ENCODE peak calls at places on chromosomes 4 and X, in nine cellular contexts. P is heart left ventricle, H is foreskin fibroblast, E is OCI-LY7, U is astrocyte of the spinal cord, W is GM12864, D is thyroid gland, O is Peyer's patch, Y is upper lobe of right lung. A is an unnamed sample.

GRCh38 chr4:138259296-138259695 is 17.1 kb upstream of the SLC7A11 start:
- DNase-seq in H (no peak), U (no peak), P (no peak), W (no peak), D (no peak), E (no peak), Y (no peak), O (no peak), A (no peak)

GRCh38 chrX:68841251-68842049 is 12.6 kb downstream of the EFNB1 start:
- DNase-seq in E (no peak), H (no peak), Y (no peak), O (no peak), D (peak; percentile 83), W (no peak), U (no peak), P (no peak), A (no peak)

GRCh38 chr4:122742933-122743829 is 10.7 kb downstream of the BBS12 start:
- DNase-seq in O (no peak), W (no peak), E (no peak), D (no peak), H (no peak), P (no peak), Y (no peak), U (no peak), A (no peak)

GRCh38 chrX:117985241-117985640 is 131.4 kb downstream of the KLHL13 start:
- DNase-seq in U (no peak), W (no peak), P (no peak), D (no peak), H (no peak), Y (no peak), E (no peak), O (no peak), A (no peak)

GRCh38 chrX:48569958-48570357 is 4.3 kb upstream of the RBM3 start:
- DNase-seq in Y (no peak), E (no peak), D (no peak), O (no peak), W (peak; percentile 55), H (peak; percentile 60), U (peak; percentile 35), P (no peak), A (no peak)

GRCh38 chr4:173899813-173900212 is 369.8 kb upstream of the HAND2 start:
- DNase-seq in Y (no peak), W (no peak), O (no peak), P (no peak), H (no peak), E (no peak), D (no peak), U (no peak), A (no peak)

GRCh38 chr4:15718959-15719358 is 16.1 kb downstream of the BST1 start:
- DNase-seq in W (no peak), U (no peak), O (no peak), E (no peak), Y (no peak), D (no peak), H (no peak), P (no peak), A (no peak)

GRCh38 chr4:105805501-105806120 is 89.7 kb upstream of the NPNT start:
- DNase-seq in D (no peak), Y (no peak), U (no peak), E (no peak), O (no peak), P (no peak), H (no peak), W (no peak), A (no peak)

GRCh38 chr4:83356899-83357661 is 22.4 kb upstream of the HPSE start:
- DNase-seq in D (peak; percentile 17), O (no peak), E (no peak), H (peak; percentile 80), P (no peak), U (peak; percentile 94), W (no peak), Y (no peak), A (peak; percentile 90)

GRCh38 chr4:53935780-53936179 is 128.6 kb downstream of the CHIC2 start:
- DNase-seq in E (no peak), O (no peak), P (no peak), U (peak; percentile 33), H (peak; percentile 54), D (no peak), W (no peak), Y (no peak), A (no peak)

GRCh38 chrX:130330706-130331105 is 9.0 kb upstream of the SLC25A14 start:
- DNase-seq in D (peak; percentile 47), P (peak; percentile 7), U (peak; percentile 48), E (peak; percentile 69), O (no peak), W (no peak), H (peak; percentile 9), Y (peak; percentile 67), A (peak; percentile 16)

GRCh38 chrX:115579327-115579726 is 18.4 kb downstream of the PLS3 start:
- DNase-seq in O (no peak), P (no peak), E (no peak), H (no peak), W (no peak), D (no peak), Y (no peak), U (no peak), A (no peak)

GRCh38 chrX:103565197-103565596 is 20.1 kb upstream of the TCEAL4 start:
- DNase-seq in D (no peak), H (peak; percentile 9), O (no peak), W (peak; percentile 19), P (no peak), E (no peak), Y (no peak), U (no peak), A (no peak)

GRCh38 chr4:152605641-152606304 is 69.9 kb upstream of the FBXW7 start:
- DNase-seq in D (no peak), U (peak; percentile 71), W (no peak), P (no peak), E (no peak), Y (no peak), O (no peak), H (peak; percentile 77), A (peak; percentile 85)

GRCh38 chr4:169236901-169237626 is 33.7 kb downstream of the SH3RF1 start:
- DNase-seq in O (no peak), Y (no peak), P (no peak), U (no peak), W (no peak), D (peak; percentile 90), E (no peak), H (no peak), A (no peak)

GRCh38 chrX:18032486-18033221 is 171.6 kb upstream of the RAI2 start:
- DNase-seq in O (no peak), W (no peak), H (no peak), U (no peak), D (no peak), E (no peak), Y (no peak), P (no peak), A (no peak)

GRCh38 chrX:118167361-118167760 is 50.8 kb upstream of the KLHL13 start:
- DNase-seq in W (no peak), D (no peak), U (no peak), Y (no peak), E (no peak), O (no peak), H (no peak), P (no peak), A (no peak)

GRCh38 chr4:110183643-110184042 is 14.8 kb downstream of the ELOVL6 start:
- DNase-seq in U (no peak), H (no peak), W (no peak), Y (no peak), P (no peak), D (peak; percentile 59), O (no peak), E (no peak), A (no peak)

GRCh38 chrX:113400193-113400704 is 559.6 kb upstream of the AMOT start:
- DNase-seq in Y (no peak), H (no peak), O (no peak), W (no peak), E (no peak), U (peak; percentile 4), P (no peak), D (no peak), A (no peak)

GRCh38 chr4:95867919-95868318 is 28.0 kb downstream of the PDHA2 start:
- DNase-seq in H (no peak), Y (no peak), O (no peak), P (no peak), W (no peak), D (no peak), E (peak; percentile 49), U (peak; percentile 28), A (no peak)

GRCh38 chrX:30312858-30313257 is 3.7 kb upstream of the NR0B1 start:
- DNase-seq in H (no peak), Y (no peak), W (no peak), D (no peak), U (no peak), P (no peak), E (no peak), O (no peak), A (no peak)
- H3K4me3 ChIP-seq in H (no peak overlapping the region), Y (no peak overlapping the region), W (no peak overlapping the region), D (no peak overlapping the region), U (no peak overlapping the region), P (no peak overlapping the region), E (no peak overlapping the region), O (no peak overlapping the region), A (no peak overlapping the region)

DNA sequence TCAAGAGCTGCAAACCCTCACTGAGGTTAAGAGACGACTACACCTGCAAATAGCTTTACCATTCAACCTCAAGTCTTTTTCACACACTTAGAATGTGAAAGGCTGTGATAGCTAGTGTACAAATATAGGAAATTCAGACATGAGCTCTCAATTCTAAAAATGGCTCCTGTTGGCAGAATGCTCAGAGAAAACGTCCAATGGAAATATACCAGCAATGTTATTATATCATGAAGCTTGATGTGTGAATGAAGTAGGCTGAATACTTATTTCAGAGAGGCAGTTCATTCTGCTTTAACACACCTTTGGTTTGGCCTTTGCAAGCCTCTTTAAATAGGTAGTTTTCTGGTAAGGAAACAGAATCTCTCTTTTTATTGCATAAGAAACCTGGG is 227.6 kb downstream of the ADAMTS3 start:
- DNase-seq in D (no peak), H (no peak), Y (no peak), O (no peak), U (no peak), E (no peak), P (no peak), W (no peak), A (no peak)
- TF ChIP-seq CTCF in D (no peak), H (no peak), Y (no peak), O (no peak), U (no peak), E (no peak), P (no peak), W (no peak), A (no peak)

DNA sequence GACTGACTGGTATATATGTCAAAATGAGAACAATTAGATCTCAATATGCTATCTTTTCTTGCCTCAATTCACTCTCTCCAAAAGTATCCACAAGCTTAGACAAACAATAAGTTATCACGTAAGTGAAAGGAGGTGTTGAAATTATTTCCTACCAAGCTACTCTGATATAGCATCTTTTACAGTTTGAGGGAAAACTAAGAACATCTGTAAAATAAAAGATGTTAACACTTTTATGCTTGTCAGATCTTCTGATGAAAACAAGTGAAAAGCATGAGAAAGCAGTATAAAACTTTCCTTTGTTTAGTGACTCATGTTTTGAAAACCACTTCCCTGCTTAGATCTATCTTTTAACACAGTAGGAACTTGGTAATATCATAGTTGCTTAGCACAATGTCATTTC is 8.4 kb upstream of the MAB21L2 start:
- DNase-seq in U (peak; percentile 71), P (no peak), H (peak; percentile 18), E (no peak), O (no peak), Y (no peak), W (no peak), D (no peak), A (no peak)
- H3K4me3 ChIP-seq in U (no peak overlapping the region), P (no peak overlapping the region), H (no peak overlapping the region), E (no peak overlapping the region), O (no peak overlapping the region), Y (no peak overlapping the region), W (no peak overlapping the region), D (no peak overlapping the region), A (no peak overlapping the region)

GRCh38 chr4:22607382-22607781 is 85.4 kb upstream of the GBA3 start:
- DNase-seq in U (peak; percentile 24), W (no peak), E (peak; percentile 31), P (peak; percentile 12), Y (no peak), D (peak; percentile 72), H (peak; percentile 18), O (no peak), A (peak; percentile 3)
- TF ChIP-seq CTCF in U (peak; percentile 56), W (peak; percentile 20), E (peak; percentile 29), P (peak; percentile 34), Y (peak; percentile 62), D (peak; percentile 80), H (peak; percentile 46), O (no peak), A (peak; percentile 48)